ENCODE peak calls at places on chromosome 15, in five cellular contexts. One of them, this sample, is unnamed. For H3K27me3, the result is how much of the 10 kb centered on the place peaks cover.

GRCh38 chr15:56307180-56307579 is 58.0 kb upstream of the TEX9 start:
- DNase-seq in adrenal gland: no peak
- DNase-seq in astrocyte: no peak
- DNase-seq in upper lobe of right lung: no peak
- DNase-seq in endothelial cell of umbilical vein: no peak
- DNase-seq in this sample: no peak

GRCh38 chr15:84911879-84912660 is 27.6 kb downstream of the SLC28A1 start:
- DNase-seq in endothelial cell of umbilical vein: peak
- DNase-seq in adrenal gland: peak
- DNase-seq in astrocyte: peak
- DNase-seq in upper lobe of right lung: no peak
- DNase-seq in this sample: no peak

GRCh38 chr15:97140216-97140615 is 809.7 kb downstream of the NR2F2 start:
- DNase-seq in astrocyte: no peak
- DNase-seq in endothelial cell of umbilical vein: no peak
- DNase-seq in upper lobe of right lung: no peak
- DNase-seq in adrenal gland: no peak
- DNase-seq in this sample: peak

GRCh38 chr15:84761534-84762190 is 13.3 kb downstream of the ZNF592 start:
- DNase-seq in adrenal gland: no peak
- DNase-seq in upper lobe of right lung: no peak
- DNase-seq in astrocyte: peak
- DNase-seq in endothelial cell of umbilical vein: peak
- DNase-seq in this sample: no peak

GRCh38 chr15:93861413-93861812 is 369.9 kb upstream of the MCTP2 start:
- DNase-seq in upper lobe of right lung: no peak
- DNase-seq in endothelial cell of umbilical vein: no peak
- DNase-seq in adrenal gland: no peak
- DNase-seq in astrocyte: peak
- DNase-seq in this sample: no peak

GRCh38 chr15:76340802-76341365 is 4.3 kb downstream of the ISL2 start:
- DNase-seq in upper lobe of right lung: no peak
- DNase-seq in adrenal gland: no peak
- DNase-seq in astrocyte: no peak
- DNase-seq in endothelial cell of umbilical vein: no peak
- DNase-seq in this sample: peak

GRCh38 chr15:63238796-63239195 is 38.6 kb upstream of the APH1B start:
- DNase-seq in astrocyte: peak
- DNase-seq in endothelial cell of umbilical vein: no peak
- DNase-seq in adrenal gland: no peak
- DNase-seq in upper lobe of right lung: no peak
- DNase-seq in this sample: no peak

GRCh38 chr15:100202309-100202943 is 139.3 kb downstream of the ADAMTS17 start:
- DNase-seq in astrocyte: no peak
- DNase-seq in endothelial cell of umbilical vein: no peak
- DNase-seq in adrenal gland: peak
- DNase-seq in upper lobe of right lung: no peak
- DNase-seq in this sample: no peak

GRCh38 chr15:83012038-83012490 is 625 bp upstream of the C15orf40 start:
- DNase-seq in astrocyte: no peak
- DNase-seq in adrenal gland: no peak
- DNase-seq in endothelial cell of umbilical vein: no peak
- DNase-seq in upper lobe of right lung: no peak
- DNase-seq in this sample: no peak

GRCh38 chr15:92808611-92809063 is 91.5 kb upstream of the CHD2 start:
- DNase-seq in upper lobe of right lung: peak
- DNase-seq in astrocyte: peak
- DNase-seq in endothelial cell of umbilical vein: no peak
- DNase-seq in adrenal gland: peak
- DNase-seq in this sample: peak

DNA sequence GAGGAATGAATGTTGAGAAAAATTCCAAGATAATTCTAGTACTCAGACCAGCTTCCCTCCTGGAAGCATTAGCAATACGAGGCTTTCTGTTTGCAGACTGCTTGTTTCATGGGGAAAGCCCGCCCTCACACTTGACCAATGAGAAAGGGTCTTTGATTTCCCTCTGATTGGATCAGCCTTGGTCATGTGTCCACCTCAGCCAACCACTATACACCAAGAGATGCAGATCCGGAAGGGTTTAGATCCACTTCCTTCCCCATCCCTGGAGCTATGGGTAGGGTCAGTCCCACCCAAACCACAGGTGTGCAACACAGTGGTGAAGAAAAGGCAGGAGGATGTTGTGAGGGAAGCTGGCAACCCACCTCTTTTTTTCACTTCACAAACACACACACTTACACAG is 154.7 kb downstream of the SV2B start:
- DNase-seq in upper lobe of right lung: no peak
- DNase-seq in adrenal gland: no peak
- DNase-seq in astrocyte: no peak
- DNase-seq in endothelial cell of umbilical vein: no peak
- DNase-seq in this sample: no peak
- H3K27me3 ChIP-seq in upper lobe of right lung: under half
- H3K27me3 ChIP-seq in adrenal gland: under half
- H3K27me3 ChIP-seq in astrocyte: under half
- H3K27me3 ChIP-seq in endothelial cell of umbilical vein: under half
- H3K27me3 ChIP-seq in this sample: under half

GRCh38 chr15:74724570-74725240 is 623 bp downstream of the CYP1A1 start:
- DNase-seq in astrocyte: no peak
- DNase-seq in endothelial cell of umbilical vein: no peak
- DNase-seq in adrenal gland: peak
- DNase-seq in upper lobe of right lung: no peak
- DNase-seq in this sample: no peak
- H3K27me3 ChIP-seq in astrocyte: under half
- H3K27me3 ChIP-seq in endothelial cell of umbilical vein: under half
- H3K27me3 ChIP-seq in adrenal gland: under half
- H3K27me3 ChIP-seq in upper lobe of right lung: under half
- H3K27me3 ChIP-seq in this sample: under half

GRCh38 chr15:70503073-70503745 is 260.1 kb downstream of the UACA start:
- DNase-seq in upper lobe of right lung: peak
- DNase-seq in astrocyte: no peak
- DNase-seq in endothelial cell of umbilical vein: no peak
- DNase-seq in adrenal gland: no peak
- DNase-seq in this sample: no peak
- H3K27me3 ChIP-seq in upper lobe of right lung: under half
- H3K27me3 ChIP-seq in astrocyte: under half
- H3K27me3 ChIP-seq in endothelial cell of umbilical vein: under half
- H3K27me3 ChIP-seq in adrenal gland: under half
- H3K27me3 ChIP-seq in this sample: under half

DNA sequence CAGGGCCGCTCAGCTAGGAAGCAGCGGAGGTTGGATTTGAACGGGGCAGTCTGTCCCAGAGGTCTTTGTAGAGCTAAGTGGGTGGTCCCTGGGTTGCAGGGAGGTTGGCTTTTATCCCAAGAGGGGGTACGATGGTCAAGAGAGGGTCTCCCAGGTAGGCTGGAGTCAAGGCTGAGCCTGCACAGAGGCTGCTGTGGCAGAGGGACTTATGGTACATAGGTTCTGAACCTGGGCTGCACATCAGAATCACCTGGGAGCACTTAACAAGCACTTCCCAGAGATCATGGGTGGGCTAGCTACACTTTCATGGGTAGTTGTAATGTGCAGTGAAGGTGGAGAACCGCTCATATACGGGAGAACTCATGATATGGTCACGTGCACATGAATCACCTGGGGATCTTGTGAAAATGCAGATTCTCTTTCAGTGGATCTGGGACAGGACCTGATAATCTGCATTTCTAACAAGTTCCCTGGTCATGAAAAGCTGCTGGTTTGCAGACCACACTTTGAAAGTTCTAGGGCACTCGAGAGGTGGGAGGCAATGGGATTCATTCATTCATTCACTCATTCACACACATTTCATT is 2.9 kb upstream of the RASGRF1 start:
- DNase-seq in endothelial cell of umbilical vein: no peak
- DNase-seq in astrocyte: no peak
- DNase-seq in adrenal gland: no peak
- DNase-seq in upper lobe of right lung: no peak
- DNase-seq in this sample: no peak
- H3K27me3 ChIP-seq in endothelial cell of umbilical vein: under half
- H3K27me3 ChIP-seq in astrocyte: under half
- H3K27me3 ChIP-seq in adrenal gland: under half
- H3K27me3 ChIP-seq in upper lobe of right lung: half or more
- H3K27me3 ChIP-seq in this sample: under half